ENCODE peak calls at places on chromosomes 4 and X, in nine cellular contexts. J is cardiac fibroblast, A is WTC11, R is mammary epithelial cell, Q is colonic mucosa, W is AG09319, U is A549, K is Panc1, N is H9. F is an unnamed sample.

GRCh38 chr4:155674669-155675071 is 8.0 kb downstream of the GUCY1A1 start:
- DNase-seq in K (no peak), U (no peak), N (no peak), R (no peak), A (no peak), W (no peak), Q (no peak), J (no peak), F (no peak)

GRCh38 chr4:102713096-102713495 is 47.7 kb downstream of the MANBA start:
- DNase-seq in A (no peak), K (no peak), J (peak; percentile 19), W (no peak), R (no peak), Q (no peak), N (no peak), U (peak; percentile 31), F (no peak)

GRCh38 chrX:143854006-143854405 is 29.9 kb upstream of the UBE2NL start:
- DNase-seq in A (no peak), W (peak; percentile 5), R (peak; percentile 45), J (peak; percentile 48), Q (no peak), U (no peak), N (no peak), K (peak; percentile 28), F (no peak)

GRCh38 chrX:144637731-144638130 is 609.6 kb upstream of the SPANXN1 start:
- DNase-seq in U (no peak), R (peak; percentile 55), K (no peak), A (no peak), J (no peak), N (no peak), Q (no peak), W (no peak), F (no peak)

GRCh38 chr4:83109480-83110221 is 4.9 kb downstream of the PLAC8 start:
- DNase-seq in U (peak; percentile 44), W (no peak), Q (peak; percentile 55), A (peak; percentile 65), J (peak; percentile 36), R (no peak), N (peak; percentile 67), K (no peak), F (peak; percentile 72)

GRCh38 chrX:71178908-71179307 is 34.3 kb downstream of the NLGN3 start:
- DNase-seq in A (peak; percentile 46), K (peak; percentile 50), J (peak; percentile 81), N (peak; percentile 47), Q (peak; percentile 59), U (peak; percentile 76), W (peak; percentile 34), R (peak; percentile 44), F (no peak)

GRCh38 chrX:110012818-110013484 is 10.0 kb downstream of the TMEM164 start:
- DNase-seq in J (no peak), Q (no peak), W (no peak), U (no peak), A (no peak), N (no peak), R (no peak), K (no peak), F (no peak)

GRCh38 chr4:173181769-173182374 is 13.3 kb downstream of the GALNT7 start:
- DNase-seq in J (peak; percentile 58), W (no peak), Q (no peak), U (peak; percentile 32), R (peak; percentile 68), N (no peak), A (no peak), K (no peak), F (no peak)

GRCh38 chr4:179071120-179071519 is 1628.9 kb upstream of the AGA start:
- DNase-seq in U (no peak), W (no peak), R (no peak), K (no peak), N (no peak), Q (no peak), J (no peak), A (no peak), F (no peak)

GRCh38 chr4:3128058-3128457 is 53.6 kb downstream of the HTT start:
- DNase-seq in R (no peak), A (no peak), U (no peak), Q (no peak), K (no peak), N (no peak), W (no peak), J (no peak), F (no peak)

GRCh38 chr4:121510260-121510942 is 129.6 kb upstream of the QRFPR start:
- DNase-seq in Q (no peak), A (no peak), N (no peak), R (no peak), U (no peak), J (no peak), W (no peak), K (no peak), F (no peak)

GRCh38 chr4:121519236-121519838 is 138.5 kb upstream of the QRFPR start:
- DNase-seq in K (no peak), A (no peak), N (no peak), J (no peak), Q (no peak), U (no peak), W (no peak), R (no peak), F (no peak)

DNA sequence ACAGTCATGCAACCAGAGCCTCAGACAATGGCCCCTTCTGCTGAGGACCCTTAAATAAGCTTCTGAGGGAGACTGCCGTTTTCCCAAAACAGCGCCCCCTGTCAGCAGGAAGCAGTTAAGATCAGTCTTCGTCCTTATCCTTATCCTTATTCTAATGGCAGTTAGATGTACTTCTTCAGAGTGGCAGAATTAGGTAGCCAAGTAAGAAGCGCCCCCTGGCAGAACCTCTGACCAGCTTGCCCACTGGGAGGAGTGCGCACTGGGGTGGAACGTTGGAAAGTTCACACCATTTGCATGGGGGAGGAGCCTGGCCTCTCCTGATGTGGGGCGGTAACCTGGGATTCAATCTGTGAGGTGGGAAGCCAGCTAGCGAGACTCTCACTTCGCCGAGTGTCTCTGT is 133.6 kb upstream of the QRFPR start:
- DNase-seq in J (no peak), A (peak; percentile 71), K (no peak), N (peak; percentile 86), U (no peak), R (no peak), W (no peak), Q (no peak), F (no peak)
- TF ChIP-seq CTCF in J (no peak), A (peak; percentile 70), K (no peak), N (peak; percentile 81), U (no peak), R (no peak), W (no peak), Q (no peak), F (peak; percentile 37)

DNA sequence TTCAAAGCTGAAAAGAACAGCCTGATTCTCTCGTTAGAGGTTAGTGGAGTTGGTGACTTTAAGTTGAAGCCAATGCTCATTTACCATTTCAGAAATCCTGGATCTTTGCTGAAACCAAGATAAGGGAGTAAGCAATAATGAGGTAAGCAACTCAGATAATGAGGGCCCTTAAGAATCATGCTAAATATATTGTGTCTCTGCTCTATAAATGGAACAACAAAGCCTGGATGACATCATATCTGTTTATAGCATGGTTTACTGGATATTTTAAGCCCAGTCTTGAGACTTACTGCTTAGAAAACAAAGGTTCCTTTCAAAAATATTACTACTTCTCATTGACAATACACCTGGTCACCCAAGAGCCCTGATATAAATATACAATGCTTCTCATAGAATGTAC is 276.7 kb upstream of the PPARGC1A start:
- DNase-seq in R (no peak), J (no peak), Q (no peak), A (no peak), U (no peak), N (no peak), K (no peak), W (no peak), F (no peak)
- TF ChIP-seq CTCF in R (no peak), J (no peak), Q (no peak), A (no peak), U (no peak), N (no peak), K (no peak), W (no peak), F (no peak)

GRCh38 chrX:66200855-66201795 is 37.1 kb downstream of the HEPH start:
- DNase-seq in N (no peak), W (no peak), Q (peak; percentile 41), A (no peak), U (peak; percentile 9), J (peak; percentile 29), R (no peak), K (no peak), F (no peak)
- TF ChIP-seq CTCF in N (peak; percentile 49), W (peak; percentile 39), Q (peak; percentile 23), A (no peak), U (no peak), J (no peak), R (peak; percentile 39), K (peak; percentile 34), F (peak; percentile 58)

DNA sequence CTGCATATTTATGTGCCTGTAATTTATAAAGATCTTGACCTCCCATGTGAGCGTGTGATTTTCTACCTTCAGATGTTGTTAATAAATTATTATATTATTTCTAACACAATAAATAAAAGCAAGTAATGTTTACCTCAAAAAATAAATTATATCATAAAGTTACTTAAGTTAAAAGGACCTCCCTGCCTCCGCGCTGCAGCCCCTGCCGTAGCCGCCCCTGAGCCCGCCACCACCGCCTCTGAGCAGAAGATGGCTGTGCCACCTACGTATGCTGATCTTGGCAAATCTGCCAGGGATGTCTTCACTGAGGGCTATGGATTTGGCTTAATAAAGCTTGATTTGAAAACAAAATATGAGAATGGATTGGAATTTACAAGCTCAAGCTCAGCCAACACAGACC is 119.6 kb upstream of the BRWD3 start:
- DNase-seq in W (no peak), J (no peak), A (no peak), Q (no peak), U (no peak), N (no peak), R (no peak), K (no peak), F (no peak)
- TF ChIP-seq CTCF in W (no peak), J (no peak), A (no peak), Q (no peak), U (no peak), N (no peak), R (no peak), K (no peak), F (no peak)

DNA sequence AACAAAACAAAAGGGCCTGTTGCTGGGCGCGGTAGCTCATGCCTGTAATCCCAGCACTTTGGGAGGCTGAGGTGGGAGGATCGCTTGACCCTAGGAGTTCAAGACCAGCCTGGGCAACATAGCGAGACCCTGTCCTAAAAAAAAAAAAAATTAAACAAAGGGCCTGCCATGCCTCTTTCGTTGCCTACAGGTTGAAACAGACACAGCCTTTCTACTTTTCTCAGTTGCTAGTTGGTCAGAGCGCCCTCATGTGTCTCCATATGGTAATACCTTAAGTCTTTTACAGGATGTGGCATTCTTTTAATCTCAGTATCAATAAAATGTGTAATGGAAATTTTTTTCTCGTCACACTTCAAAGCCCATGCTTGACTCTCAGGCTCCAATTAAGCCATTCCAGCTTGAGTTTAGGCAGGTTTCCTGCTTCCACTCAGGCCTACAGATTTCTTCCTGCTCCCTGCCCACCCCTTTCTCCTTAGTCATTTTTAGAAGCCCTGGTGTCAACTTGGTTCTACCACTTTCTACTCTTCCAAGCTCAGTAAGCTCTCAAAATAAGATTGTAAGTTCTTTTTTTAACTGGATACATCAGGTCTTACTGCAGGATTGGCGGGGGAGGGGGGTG is 4.6 kb upstream of the SOWAHD start:
- DNase-seq in Q (peak; percentile 47), W (no peak), U (peak; percentile 59), R (no peak), A (peak; percentile 12), K (peak; percentile 27), J (peak; percentile 57), N (peak; percentile 33), F (no peak)
- TF ChIP-seq CTCF in Q (peak; percentile 20), W (peak; percentile 31), U (peak; percentile 51), R (peak; percentile 51), A (no peak), K (peak; percentile 81), J (peak; percentile 46), N (peak; percentile 64), F (peak; percentile 66)

GRCh38 chr4:52234539-52235174 is 183.6 kb downstream of the SPATA18 start:
- DNase-seq in N (no peak), R (peak; percentile 41), W (peak; percentile 28), J (peak; percentile 49), Q (no peak), K (peak; percentile 10), A (no peak), U (peak; percentile 28), F (no peak)
- TF ChIP-seq CTCF in N (peak; percentile 78), R (peak; percentile 68), W (peak; percentile 61), J (peak; percentile 31), Q (no peak), K (peak; percentile 37), A (no peak), U (peak; percentile 49), F (peak; percentile 77)

F was measured in type B pancreatic cell.